ENCODE peak calls at places on chromosomes 1 and 21, in four cellular contexts. C is AG09309, X is HFFc6, P is heart right ventricle. R is an unnamed sample.

GRCh38 chr1:6475381-6476133 is 9.6 kb upstream of the TNFRSF25 start:
- DNase-seq in X (peak; percentile 11), C (no peak), P (peak; percentile 63), R (peak; percentile 79)

GRCh38 chr1:59444520-59444919 is 147.6 kb downstream of the FGGY start:
- DNase-seq in P (no peak), C (no peak), X (no peak), R (no peak)

GRCh38 chr1:117166076-117166475 is 44.5 kb upstream of the TRIM45 start:
- DNase-seq in X (peak; percentile 88), P (no peak), C (peak; percentile 63), R (no peak)

GRCh38 chr1:223642155-223642689 is 23.3 kb downstream of the CAPN8 start:
- DNase-seq in C (no peak), X (no peak), P (no peak), R (no peak)

GRCh38 chr1:184747089-184747955 is 7.3 kb downstream of the EDEM3 start:
- DNase-seq in C (no peak), P (no peak), X (no peak), R (no peak)

GRCh38 chr1:5744911-5745431 is 247.3 kb downstream of the NPHP4 start:
- DNase-seq in X (no peak), C (no peak), P (no peak), R (no peak)

GRCh38 chr1:89605692-89606091 is 27.2 kb upstream of the LRRC8C start:
- DNase-seq in P (no peak), X (peak; percentile 30), C (no peak), R (no peak)

GRCh38 chr21:32321480-32321879 is 22.8 kb downstream of the MRAP start:
- DNase-seq in X (no peak), P (no peak), C (no peak), R (no peak)

GRCh38 chr1:160168016-160168415 is 16.6 kb downstream of the ATP1A4 start:
- DNase-seq in P (no peak), C (no peak), X (no peak), R (no peak)

GRCh38 chr1:19859876-19860275 is 22.3 kb upstream of the OTUD3 start:
- DNase-seq in C (no peak), P (no peak), X (no peak), R (no peak)

GRCh38 chr1:97827887-97828286 is 92.9 kb downstream of the DPYD start:
- DNase-seq in C (no peak), X (no peak), P (no peak), R (no peak)

GRCh38 chr1:18452550-18452949 is 28.2 kb upstream of the KLHDC7A start:
- DNase-seq in P (no peak), C (no peak), X (no peak), R (no peak)

GRCh38 chr1:50108497-50109073 is at the start of gene ELAVL4:
- DNase-seq in X (no peak), P (no peak), C (no peak), R (peak; percentile 80)

GRCh38 chr1:48761411-48761810 is 15.3 kb downstream of the BEND5 start:
- DNase-seq in C (peak; percentile 1), P (no peak), X (no peak), R (no peak)

GRCh38 chr1:185670187-185670627 is 64.0 kb upstream of the HMCN1 start:
- DNase-seq in C (no peak), X (peak; percentile 16), P (no peak), R (peak; percentile 32)

GRCh38 chr1:36342426-36343185 is 19.2 kb upstream of the EVA1B start:
- DNase-seq in P (peak; percentile 59), X (peak; percentile 83), C (no peak), R (peak; percentile 41)

GRCh38 chr1:65985393-65986066 is 192.8 kb downstream of the PDE4B start:
- DNase-seq in X (no peak), P (no peak), C (no peak), R (no peak)
- TF ChIP-seq CTCF in X (no peak), P (no peak), C (no peak), R (no peak)

GRCh38 chr1:172431224-172431623 is 10.7 kb downstream of the C1orf105 start:
- DNase-seq in X (no peak), C (no peak), P (no peak), R (no peak)
- TF ChIP-seq CTCF in X (no peak), C (no peak), P (no peak), R (no peak)

DNA sequence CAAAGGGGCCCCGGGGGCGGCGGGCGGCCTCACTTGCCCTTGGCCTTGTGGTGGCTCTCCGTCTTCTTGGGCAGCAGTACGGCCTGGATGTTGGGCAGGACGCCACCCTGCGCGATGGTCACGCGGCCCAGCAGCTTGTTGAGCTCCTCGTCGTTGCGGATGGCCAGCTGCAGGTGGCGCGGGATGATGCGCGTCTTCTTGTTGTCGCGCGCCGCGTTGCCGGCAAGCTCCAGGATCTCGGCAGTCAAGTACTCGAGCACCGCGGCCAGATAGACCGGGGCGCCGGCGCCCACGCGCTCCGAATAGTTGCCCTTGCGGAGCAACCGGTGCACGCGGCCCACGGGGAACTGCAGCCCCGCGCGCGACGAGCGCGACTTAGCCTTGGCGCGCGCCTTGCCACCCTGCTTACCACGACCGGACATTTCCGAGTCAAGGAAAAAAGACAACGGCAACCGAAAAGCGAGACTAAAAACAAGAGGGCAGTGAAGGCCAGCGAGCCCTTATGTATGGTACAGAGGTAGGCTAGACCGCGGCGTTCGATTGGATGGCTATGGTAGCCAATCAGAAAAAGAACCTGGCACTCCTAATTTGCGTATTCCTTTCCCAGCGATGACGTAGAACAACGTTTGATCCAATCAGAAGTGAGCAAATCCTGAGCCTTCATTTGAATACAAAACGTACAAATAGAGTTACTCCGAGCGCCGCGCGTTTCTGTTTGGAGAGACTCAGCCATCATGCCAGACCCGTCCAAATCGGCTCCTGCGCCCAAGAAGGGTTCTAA is 29.6 kb upstream of the RNF187 start:
- DNase-seq in C (peak; percentile 96), X (peak; percentile 97), P (peak; percentile 84), R (peak; percentile 89)
- TF ChIP-seq CTCF in C (peak; percentile 28), X (peak; percentile 66), P (peak; percentile 55), R (peak; percentile 59)

GRCh38 chr1:162632234-162632666 is at the start of gene DDR2:
- DNase-seq in P (peak; percentile 41), C (peak; percentile 93), X (peak; percentile 94), R (no peak)

GRCh38 chr1:162633327-162633762 is 1.1 kb downstream of the DDR2 start:
- DNase-seq in C (no peak), P (no peak), X (peak; percentile 44), R (no peak)

GRCh38 chr1:162632743-162633326 is 571 bp downstream of the DDR2 start:
- DNase-seq in X (no peak), C (no peak), P (no peak), R (no peak)

GRCh38 chr1:162631546-162632233 is 574 bp upstream of the DDR2 start:
- DNase-seq in C (no peak), X (peak; percentile 58), P (peak; percentile 19), R (no peak)

DNA sequence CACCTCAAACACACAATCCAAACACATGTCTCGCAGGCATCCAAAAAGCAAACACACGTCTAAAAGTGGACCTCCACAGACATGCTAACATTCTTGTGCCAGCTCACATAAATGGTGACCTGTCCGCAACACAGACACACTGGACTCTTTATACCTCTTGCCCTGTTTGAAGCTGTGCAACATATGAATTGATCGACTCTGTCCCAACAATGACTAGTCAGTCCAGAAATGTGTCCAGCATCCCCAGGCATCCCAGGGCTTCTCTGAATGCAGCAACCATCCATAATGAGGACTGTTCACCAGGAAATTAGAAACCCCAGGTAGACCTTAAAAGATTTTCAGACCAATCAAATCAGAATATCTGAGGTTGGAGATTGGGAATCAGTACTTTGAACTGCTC is 3.2 kb downstream of the DDR2 start:
- DNase-seq in X (no peak), C (no peak), P (no peak), R (no peak)
- TF ChIP-seq CTCF in X (no peak), C (no peak), P (no peak), R (no peak)

R was measured in glutamatergic neuron.